ENCODE peak calls at places on chromosomes 5 and 9, in seven cellular contexts. One of them, this sample, is unnamed.

GRCh38 chr5:165188555-165189260 is 1683.3 kb downstream of the MAT2B start:
- DNase-seq in NCI-H510A: no peak
- DNase-seq in GM12865: no peak
- DNase-seq in stimulated activated CD4-positive, alpha-beta T cell treated with anti-CD3 and anti-CD28 coated beads, Interleukin-2, amount 100 ng/mL, for 24 hours: no peak
- DNase-seq in HFFc6: no peak
- DNase-seq in adipocyte: no peak
- DNase-seq in ecto neural progenitor cell: no peak
- DNase-seq in this sample: no peak

GRCh38 chr9:129552064-129552463 is 68.8 kb downstream of the C9orf50 start:
- DNase-seq in NCI-H510A: no peak
- DNase-seq in GM12865: no peak
- DNase-seq in stimulated activated CD4-positive, alpha-beta T cell treated with anti-CD3 and anti-CD28 coated beads, Interleukin-2, amount 100 ng/mL, for 24 hours: no peak
- DNase-seq in HFFc6: no peak
- DNase-seq in adipocyte: peak
- DNase-seq in ecto neural progenitor cell: no peak
- DNase-seq in this sample: no peak

GRCh38 chr5:98453309-98453708 is 320.2 kb upstream of the RGMB start:
- DNase-seq in NCI-H510A: no peak
- DNase-seq in GM12865: no peak
- DNase-seq in stimulated activated CD4-positive, alpha-beta T cell treated with anti-CD3 and anti-CD28 coated beads, Interleukin-2, amount 100 ng/mL, for 24 hours: no peak
- DNase-seq in HFFc6: no peak
- DNase-seq in adipocyte: no peak
- DNase-seq in ecto neural progenitor cell: no peak
- DNase-seq in this sample: no peak

GRCh38 chr9:112380771-112381181 is 868 bp downstream of the HSDL2 start:
- DNase-seq in NCI-H510A: no peak
- DNase-seq in GM12865: peak
- DNase-seq in stimulated activated CD4-positive, alpha-beta T cell treated with anti-CD3 and anti-CD28 coated beads, Interleukin-2, amount 100 ng/mL, for 24 hours: no peak
- DNase-seq in HFFc6: no peak
- DNase-seq in adipocyte: peak
- DNase-seq in ecto neural progenitor cell: no peak
- DNase-seq in this sample: peak

GRCh38 chr9:108761530-108762347 is 94.0 kb downstream of the ACTL7B start:
- DNase-seq in NCI-H510A: no peak
- DNase-seq in GM12865: peak
- DNase-seq in stimulated activated CD4-positive, alpha-beta T cell treated with anti-CD3 and anti-CD28 coated beads, Interleukin-2, amount 100 ng/mL, for 24 hours: peak
- DNase-seq in HFFc6: peak
- DNase-seq in adipocyte: peak
- DNase-seq in ecto neural progenitor cell: peak
- DNase-seq in this sample: peak

GRCh38 chr5:142433526-142434321 is 108.9 kb upstream of the SPRY4 start:
- DNase-seq in NCI-H510A: no peak
- DNase-seq in GM12865: no peak
- DNase-seq in stimulated activated CD4-positive, alpha-beta T cell treated with anti-CD3 and anti-CD28 coated beads, Interleukin-2, amount 100 ng/mL, for 24 hours: no peak
- DNase-seq in HFFc6: peak
- DNase-seq in adipocyte: peak
- DNase-seq in ecto neural progenitor cell: no peak
- DNase-seq in this sample: no peak

GRCh38 chr9:111427186-111427585 is 57.0 kb downstream of the ECPAS start:
- DNase-seq in NCI-H510A: no peak
- DNase-seq in GM12865: peak
- DNase-seq in stimulated activated CD4-positive, alpha-beta T cell treated with anti-CD3 and anti-CD28 coated beads, Interleukin-2, amount 100 ng/mL, for 24 hours: no peak
- DNase-seq in HFFc6: peak
- DNase-seq in adipocyte: peak
- DNase-seq in ecto neural progenitor cell: no peak
- DNase-seq in this sample: no peak

GRCh38 chr5:91058575-91058974 is 324.5 kb downstream of the ARRDC3 start:
- DNase-seq in NCI-H510A: no peak
- DNase-seq in GM12865: no peak
- DNase-seq in stimulated activated CD4-positive, alpha-beta T cell treated with anti-CD3 and anti-CD28 coated beads, Interleukin-2, amount 100 ng/mL, for 24 hours: no peak
- DNase-seq in HFFc6: no peak
- DNase-seq in adipocyte: no peak
- DNase-seq in ecto neural progenitor cell: no peak
- DNase-seq in this sample: no peak

GRCh38 chr9:91431485-91431884 is 7.9 kb upstream of the NFIL3 start:
- DNase-seq in NCI-H510A: no peak
- DNase-seq in GM12865: no peak
- DNase-seq in stimulated activated CD4-positive, alpha-beta T cell treated with anti-CD3 and anti-CD28 coated beads, Interleukin-2, amount 100 ng/mL, for 24 hours: no peak
- DNase-seq in HFFc6: no peak
- DNase-seq in adipocyte: no peak
- DNase-seq in ecto neural progenitor cell: no peak
- DNase-seq in this sample: no peak